ENCODE peak calls at places on chromosomes 16 and 17, in ten cellular contexts. One of them, this sample, is unnamed.

GRCh38 chr16:66476328-66477027 is 49.4 kb downstream of the BEAN1 start:
- DNase-seq in activated CD4-positive, alpha-beta memory T cell treated with anti-CD3 and anti-CD28 coated beads, Interleukin-2, amount 10 ng/mL, durations not matched to agents 7 days and 5 days: peak
- DNase-seq in left cardiac atrium: no peak
- DNase-seq in adipocyte: no peak
- DNase-seq in NCI-H2081 treated with DMSO at 0.1 percent for 48 hours: no peak
- DNase-seq in nephron progenitor cell: peak
- DNase-seq in HEK293T: peak
- DNase-seq in uterus: peak
- DNase-seq in omental fat pad: no peak
- DNase-seq in stimulated activated naive CD4-positive, alpha-beta T cell: no peak
- DNase-seq in this sample: peak

GRCh38 chr17:81811705-81812570 is 8.0 kb downstream of the GCGR start:
- DNase-seq in HEK293T: no peak
- DNase-seq in stimulated activated naive CD4-positive, alpha-beta T cell: no peak
- DNase-seq in adipocyte: no peak
- DNase-seq in omental fat pad: no peak
- DNase-seq in NCI-H2081 treated with DMSO at 0.1 percent for 48 hours: no peak
- DNase-seq in nephron progenitor cell: no peak
- DNase-seq in uterus: no peak
- DNase-seq in activated CD4-positive, alpha-beta memory T cell treated with anti-CD3 and anti-CD28 coated beads, Interleukin-2, amount 10 ng/mL, durations not matched to agents 7 days and 5 days: no peak
- DNase-seq in left cardiac atrium: no peak
- DNase-seq in this sample: no peak

GRCh38 chr17:51230306-51230705 is 29.5 kb downstream of the MBTD1 start:
- DNase-seq in uterus: no peak
- DNase-seq in stimulated activated naive CD4-positive, alpha-beta T cell: no peak
- DNase-seq in NCI-H2081 treated with DMSO at 0.1 percent for 48 hours: no peak
- DNase-seq in left cardiac atrium: no peak
- DNase-seq in adipocyte: no peak
- DNase-seq in omental fat pad: no peak
- DNase-seq in HEK293T: no peak
- DNase-seq in activated CD4-positive, alpha-beta memory T cell treated with anti-CD3 and anti-CD28 coated beads, Interleukin-2, amount 10 ng/mL, durations not matched to agents 7 days and 5 days: no peak
- DNase-seq in nephron progenitor cell: no peak
- DNase-seq in this sample: no peak

GRCh38 chr16:53131363-53132071 is 76.7 kb downstream of the CHD9 start:
- DNase-seq in stimulated activated naive CD4-positive, alpha-beta T cell: peak
- DNase-seq in uterus: peak
- DNase-seq in NCI-H2081 treated with DMSO at 0.1 percent for 48 hours: no peak
- DNase-seq in nephron progenitor cell: peak
- DNase-seq in left cardiac atrium: peak
- DNase-seq in omental fat pad: peak
- DNase-seq in activated CD4-positive, alpha-beta memory T cell treated with anti-CD3 and anti-CD28 coated beads, Interleukin-2, amount 10 ng/mL, durations not matched to agents 7 days and 5 days: peak
- DNase-seq in HEK293T: peak
- DNase-seq in adipocyte: peak
- DNase-seq in this sample: peak

GRCh38 chr16:2019500-2019899 is at the start of gene NPW:
- DNase-seq in activated CD4-positive, alpha-beta memory T cell treated with anti-CD3 and anti-CD28 coated beads, Interleukin-2, amount 10 ng/mL, durations not matched to agents 7 days and 5 days: no peak
- DNase-seq in HEK293T: no peak
- DNase-seq in left cardiac atrium: no peak
- DNase-seq in omental fat pad: no peak
- DNase-seq in uterus: no peak
- DNase-seq in nephron progenitor cell: peak
- DNase-seq in NCI-H2081 treated with DMSO at 0.1 percent for 48 hours: no peak
- DNase-seq in adipocyte: peak
- DNase-seq in stimulated activated naive CD4-positive, alpha-beta T cell: no peak
- DNase-seq in this sample: no peak

GRCh38 chr16:54931757-54932660 is 1.3 kb downstream of the IRX5 start:
- DNase-seq in activated CD4-positive, alpha-beta memory T cell treated with anti-CD3 and anti-CD28 coated beads, Interleukin-2, amount 10 ng/mL, durations not matched to agents 7 days and 5 days: no peak
- DNase-seq in adipocyte: peak
- DNase-seq in left cardiac atrium: no peak
- DNase-seq in NCI-H2081 treated with DMSO at 0.1 percent for 48 hours: no peak
- DNase-seq in HEK293T: no peak
- DNase-seq in omental fat pad: no peak
- DNase-seq in nephron progenitor cell: peak
- DNase-seq in stimulated activated naive CD4-positive, alpha-beta T cell: no peak
- DNase-seq in uterus: no peak
- DNase-seq in this sample: no peak

GRCh38 chr17:63681530-63681929 is 18.4 kb downstream of the LIMD2 start:
- DNase-seq in stimulated activated naive CD4-positive, alpha-beta T cell: no peak
- DNase-seq in nephron progenitor cell: no peak
- DNase-seq in adipocyte: no peak
- DNase-seq in uterus: no peak
- DNase-seq in activated CD4-positive, alpha-beta memory T cell treated with anti-CD3 and anti-CD28 coated beads, Interleukin-2, amount 10 ng/mL, durations not matched to agents 7 days and 5 days: no peak
- DNase-seq in omental fat pad: no peak
- DNase-seq in HEK293T: no peak
- DNase-seq in left cardiac atrium: no peak
- DNase-seq in NCI-H2081 treated with DMSO at 0.1 percent for 48 hours: no peak
- DNase-seq in this sample: no peak

GRCh38 chr16:4936181-4936990 is 562 bp downstream of the PPL start:
- DNase-seq in left cardiac atrium: no peak
- DNase-seq in stimulated activated naive CD4-positive, alpha-beta T cell: no peak
- DNase-seq in adipocyte: no peak
- DNase-seq in omental fat pad: no peak
- DNase-seq in nephron progenitor cell: peak
- DNase-seq in NCI-H2081 treated with DMSO at 0.1 percent for 48 hours: no peak
- DNase-seq in HEK293T: no peak
- DNase-seq in uterus: peak
- DNase-seq in activated CD4-positive, alpha-beta memory T cell treated with anti-CD3 and anti-CD28 coated beads, Interleukin-2, amount 10 ng/mL, durations not matched to agents 7 days and 5 days: no peak
- DNase-seq in this sample: no peak

GRCh38 chr16:15689290-15689689 is 39.2 kb downstream of the NDE1 start:
- DNase-seq in omental fat pad: no peak
- DNase-seq in uterus: no peak
- DNase-seq in NCI-H2081 treated with DMSO at 0.1 percent for 48 hours: no peak
- DNase-seq in activated CD4-positive, alpha-beta memory T cell treated with anti-CD3 and anti-CD28 coated beads, Interleukin-2, amount 10 ng/mL, durations not matched to agents 7 days and 5 days: no peak
- DNase-seq in nephron progenitor cell: no peak
- DNase-seq in adipocyte: no peak
- DNase-seq in HEK293T: no peak
- DNase-seq in stimulated activated naive CD4-positive, alpha-beta T cell: no peak
- DNase-seq in left cardiac atrium: no peak
- DNase-seq in this sample: no peak

GRCh38 chr17:59371426-59372099 is 40.1 kb downstream of the YPEL2 start:
- DNase-seq in left cardiac atrium: peak
- DNase-seq in stimulated activated naive CD4-positive, alpha-beta T cell: no peak
- DNase-seq in HEK293T: no peak
- DNase-seq in omental fat pad: no peak
- DNase-seq in activated CD4-positive, alpha-beta memory T cell treated with anti-CD3 and anti-CD28 coated beads, Interleukin-2, amount 10 ng/mL, durations not matched to agents 7 days and 5 days: no peak
- DNase-seq in NCI-H2081 treated with DMSO at 0.1 percent for 48 hours: no peak
- DNase-seq in uterus: peak
- DNase-seq in nephron progenitor cell: no peak
- DNase-seq in adipocyte: peak
- DNase-seq in this sample: no peak

GRCh38 chr16:78237856-78238255 is 138.4 kb downstream of the WWOX start:
- DNase-seq in adipocyte: no peak
- DNase-seq in stimulated activated naive CD4-positive, alpha-beta T cell: no peak
- DNase-seq in activated CD4-positive, alpha-beta memory T cell treated with anti-CD3 and anti-CD28 coated beads, Interleukin-2, amount 10 ng/mL, durations not matched to agents 7 days and 5 days: no peak
- DNase-seq in omental fat pad: no peak
- DNase-seq in uterus: no peak
- DNase-seq in HEK293T: no peak
- DNase-seq in NCI-H2081 treated with DMSO at 0.1 percent for 48 hours: no peak
- DNase-seq in nephron progenitor cell: no peak
- DNase-seq in left cardiac atrium: no peak
- DNase-seq in this sample: no peak